ENCODE peak calls at places on chromosome 22, in eight cellular contexts. B is fibroblast of lung, A is fibroblast of the aortic adventitia, E is prostate gland, D is fibroblast of mammary gland, V is AG04450, L is cardiac fibroblast, K is OCI-LY7. I is an unnamed sample.

GRCh38 chr22:30104501-30105156 is 24.4 kb downstream of the HORMAD2 start:
- DNase-seq in D (peak; percentile 14), E (no peak), B (no peak), A (peak; percentile 19), K (no peak), V (no peak), L (peak; percentile 41), I (no peak)

GRCh38 chr22:28952857-28953256 is 69.5 kb downstream of the ZNRF3 start:
- DNase-seq in L (no peak), V (peak; percentile 37), B (peak; percentile 44), D (peak; percentile 49), E (peak; percentile 33), A (peak; percentile 62), K (no peak), I (no peak)

GRCh38 chr22:37708580-37709444 is 12.0 kb downstream of the TRIOBP start:
- DNase-seq in V (no peak), L (no peak), D (no peak), K (no peak), E (no peak), A (no peak), B (no peak), I (no peak)

GRCh38 chr22:33539902-33540751 is 380.1 kb downstream of the LARGE1 start:
- DNase-seq in B (peak; percentile 12), L (peak; percentile 38), V (no peak), A (peak; percentile 49), K (no peak), D (peak; percentile 33), E (peak; percentile 82), I (peak; percentile 81)

GRCh38 chr22:22168190-22168940 is 76.2 kb upstream of the VPREB1 start:
- DNase-seq in A (peak; percentile 85), L (peak; percentile 36), V (peak; percentile 50), E (no peak), D (peak; percentile 70), B (peak; percentile 91), K (peak; percentile 96), I (peak; percentile 49)

GRCh38 chr22:38172489-38173155 is 9.0 kb downstream of the PLA2G6 start:
- DNase-seq in D (no peak), A (no peak), E (peak; percentile 90), L (peak; percentile 76), B (peak; percentile 62), V (no peak), K (no peak), I (peak; percentile 89)

GRCh38 chr22:38355275-38355674 is 38.0 kb upstream of the CSNK1E start:
- DNase-seq in L (no peak), K (no peak), A (no peak), B (no peak), E (no peak), D (no peak), V (no peak), I (no peak)

GRCh38 chr22:37563153-37564081 is 3.1 kb downstream of the CDC42EP1 start:
- DNase-seq in V (peak; percentile 85), A (peak; percentile 94), L (peak; percentile 96), K (no peak), B (peak; percentile 91), E (peak; percentile 63), D (peak; percentile 94), I (peak; percentile 95)

GRCh38 chr22:41674941-41675340 is 13.7 kb downstream of the SNU13 start:
- DNase-seq in V (no peak), A (no peak), L (no peak), D (no peak), K (no peak), B (no peak), E (no peak), I (no peak)

GRCh38 chr22:39206491-39206890 is 38.3 kb downstream of the PDGFB start:
- DNase-seq in D (no peak), B (no peak), V (no peak), A (no peak), E (no peak), K (no peak), L (no peak), I (no peak)

GRCh38 chr22:37633082-37633692 is 6.3 kb upstream of the SH3BP1 start:
- DNase-seq in E (no peak), B (no peak), A (no peak), D (no peak), L (no peak), V (no peak), K (no peak), I (no peak)

GRCh38 chr22:33354928-33355327 is 296.7 kb upstream of the SYN3 start:
- DNase-seq in A (peak; percentile 44), D (no peak), B (no peak), V (peak; percentile 6), E (no peak), L (peak; percentile 29), K (no peak), I (no peak)

GRCh38 chr22:39960791-39961746 is 872 bp downstream of the TMA7B start:
- DNase-seq in B (peak; percentile 92), V (peak; percentile 91), A (peak; percentile 81), D (peak; percentile 97), L (peak; percentile 95), E (no peak), K (no peak), I (no peak)

GRCh38 chr22:30675436-30675835 is 7.8 kb upstream of the DUSP18 start:
- DNase-seq in D (no peak), E (no peak), B (no peak), V (no peak), A (no peak), K (no peak), L (no peak), I (no peak)

GRCh38 chr22:32637951-32638350 is 163.3 kb downstream of the FBXO7 start:
- DNase-seq in E (no peak), K (no peak), D (no peak), A (no peak), L (no peak), B (no peak), V (no peak), I (no peak)

GRCh38 chr22:40567626-40568328 is 68.7 kb downstream of the MRTFA start:
- DNase-seq in V (no peak), D (no peak), B (no peak), K (no peak), L (no peak), E (no peak), A (no peak), I (no peak)

GRCh38 chr22:21719024-21719423 is 16.6 kb downstream of the YPEL1 start:
- DNase-seq in A (no peak), B (no peak), E (no peak), D (no peak), L (no peak), K (peak; percentile 38), V (no peak), I (no peak)

GRCh38 chr22:38959574-38959973 is 2.2 kb downstream of the APOBEC3A start:
- DNase-seq in B (no peak), E (no peak), L (no peak), D (no peak), V (no peak), A (no peak), K (no peak), I (no peak)

GRCh38 chr22:41447435-41448188 is 1.0 kb upstream of the TOB2 start:
- DNase-seq in A (peak; percentile 53), E (peak; percentile 60), L (peak; percentile 58), D (peak; percentile 61), K (peak; percentile 74), B (peak; percentile 63), V (no peak), I (peak; percentile 68)

GRCh38 chr22:39658367-39658766 is 87.8 kb downstream of the CACNA1I start:
- DNase-seq in E (no peak), D (no peak), L (no peak), K (no peak), B (no peak), A (no peak), V (no peak), I (no peak)

GRCh38 chr22:38176170-38176741 is 5.4 kb downstream of the PLA2G6 start:
- DNase-seq in E (peak; percentile 73), A (peak; percentile 82), B (peak; percentile 75), D (peak; percentile 86), V (peak; percentile 86), K (no peak), L (peak; percentile 96), I (peak; percentile 52)

GRCh38 chr22:45682069-45682468 is 10.4 kb downstream of the ATXN10 start:
- DNase-seq in D (no peak), L (no peak), V (no peak), B (no peak), A (no peak), K (no peak), E (no peak), I (no peak)

DNA sequence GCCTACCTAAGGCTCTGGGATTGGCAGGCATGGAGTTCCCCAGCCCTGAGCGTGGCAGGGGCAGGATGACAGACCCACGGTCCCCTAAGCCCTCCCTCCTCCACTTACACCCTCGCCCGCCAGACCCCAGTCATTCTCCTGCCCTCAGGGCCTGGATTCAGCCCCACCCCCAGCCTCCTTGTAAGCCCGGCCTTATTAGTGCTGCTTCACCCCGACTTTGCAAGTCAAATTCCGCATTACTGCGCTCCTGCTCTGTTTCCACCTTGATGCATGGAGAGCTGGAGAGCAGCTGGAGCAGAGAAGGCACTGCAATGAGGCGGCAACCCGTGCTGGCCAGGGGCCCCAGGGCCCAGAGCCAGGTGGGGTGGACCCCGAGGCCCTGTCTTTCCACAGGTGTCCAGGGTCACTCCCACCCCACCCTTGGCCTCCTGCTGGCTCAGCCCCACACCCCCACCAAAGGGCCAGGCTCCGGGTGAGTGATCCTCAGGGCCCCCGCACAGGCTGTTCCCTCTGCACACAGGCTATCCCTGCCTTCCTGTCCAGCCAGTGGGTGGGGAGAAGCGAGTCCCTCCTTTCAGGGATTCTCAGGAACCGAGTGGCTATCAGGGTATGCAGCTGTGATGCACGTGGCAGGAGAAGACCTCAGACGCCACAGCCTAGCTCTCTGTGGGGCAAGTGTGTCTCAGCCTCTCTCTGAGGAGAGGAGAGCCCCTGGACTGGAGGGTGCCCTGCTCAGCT is 36.5 kb downstream of the RTN4R start:
- DNase-seq in K (no peak), E (no peak), D (no peak), L (no peak), B (no peak), A (no peak), V (no peak), I (no peak)
- TF ChIP-seq CTCF in K (no peak), E (no peak), D (no peak), L (no peak), B (no peak), A (no peak), V (no peak), I (no peak)

GRCh38 chr22:47452184-47452583 is 689.7 kb downstream of the TBC1D22A start:
- DNase-seq in D (no peak), L (no peak), K (peak; percentile 49), V (no peak), B (no peak), A (no peak), E (no peak), I (no peak)
- TF ChIP-seq CTCF in D (no peak), L (peak; percentile 17), K (peak; percentile 83), V (no peak), B (no peak), A (no peak), E (no peak), I (no peak)

GRCh38 chr22:27113211-27114030 is 456.0 kb downstream of the MIAT start:
- DNase-seq in V (no peak), K (no peak), D (peak; percentile 89), B (peak; percentile 82), E (peak; percentile 34), A (peak; percentile 96), L (peak; percentile 94), I (peak; percentile 87)
- TF ChIP-seq CTCF in V (no peak), K (no peak), D (no peak), B (no peak), E (no peak), A (peak; percentile 45), L (peak; percentile 7), I (no peak)

DNA sequence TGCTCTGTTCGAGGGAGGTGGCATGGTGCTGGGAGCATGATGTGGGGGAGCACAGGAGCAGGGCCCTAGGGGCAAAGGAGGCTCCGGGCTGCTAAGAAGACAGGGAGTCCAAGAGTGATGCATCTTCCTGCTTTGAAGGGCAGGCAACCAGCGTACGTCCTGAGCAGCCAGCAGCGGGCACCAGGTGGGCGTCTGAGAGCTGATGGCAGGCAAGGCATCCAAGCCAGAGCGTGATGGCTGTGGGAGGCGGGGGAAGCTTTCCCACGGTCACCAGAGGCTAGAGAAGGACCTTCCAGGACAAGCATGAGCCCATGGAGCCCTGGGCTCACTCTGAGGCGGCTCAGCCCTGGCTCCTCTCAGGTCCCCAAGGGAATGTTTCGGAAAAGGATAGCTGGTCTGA is 32.2 kb downstream of the BRD1 start:
- DNase-seq in L (no peak), B (no peak), E (no peak), A (no peak), K (no peak), V (no peak), D (no peak), I (no peak)
- TF ChIP-seq CTCF in L (no peak), B (no peak), E (no peak), A (no peak), K (no peak), V (no peak), D (no peak), I (no peak)

I was measured in Calu3.